ENCODE peak calls at places on chromosomes 3 and 15, in seven cellular contexts. S, Y, I, B, W, H and L are unnamed samples.

GRCh38 chr3:77690284-77690869 is 650.5 kb downstream of the ROBO2 start:
- DNase-seq in S (no peak), Y (no peak), I (no peak), B (no peak), W (no peak), H (no peak), L (no peak)

GRCh38 chr3:113157408-113157980 is 53.9 kb upstream of the BOC start:
- DNase-seq in S (no peak), Y (no peak), I (no peak), B (no peak), W (no peak), H (no peak), L (no peak)

GRCh38 chr3:12891985-12892839 is 50.8 kb upstream of the RPL32 start:
- DNase-seq in S (peak; percentile 39), Y (peak; percentile 55), I (peak; percentile 72), B (peak; percentile 6), W (peak; percentile 15), H (peak; percentile 58), L (peak; percentile 39)

GRCh38 chr3:49841806-49842205 is 14.6 kb downstream of the TRAIP start:
- DNase-seq in S (no peak), Y (no peak), I (no peak), B (no peak), W (no peak), H (no peak), L (no peak)

GRCh38 chr15:89364341-89364740 is 29.7 kb upstream of the POLG start:
- DNase-seq in S (peak; percentile 43), Y (no peak), I (no peak), B (no peak), W (no peak), H (no peak), L (no peak)

GRCh38 chr15:85826756-85827515 is 32.2 kb upstream of the KLHL25 start:
- DNase-seq in S (no peak), Y (peak; percentile 7), I (no peak), B (no peak), W (no peak), H (no peak), L (no peak)

GRCh38 chr15:38609097-38609738 is 44.6 kb upstream of the RASGRP1 start:
- DNase-seq in S (no peak), Y (no peak), I (no peak), B (no peak), W (no peak), H (no peak), L (no peak)

GRCh38 chr3:67640023-67640660 is 14.3 kb downstream of the SUCLG2 start:
- DNase-seq in S (no peak), Y (no peak), I (no peak), B (no peak), W (peak; percentile 18), H (no peak), L (no peak)

GRCh38 chr3:87136066-87136596 is 91.0 kb upstream of the CHMP2B start:
- DNase-seq in S (no peak), Y (no peak), I (no peak), B (no peak), W (no peak), H (no peak), L (no peak)

GRCh38 chr3:194527726-194528125 is 40.9 kb upstream of the ATP13A3 start:
- DNase-seq in S (no peak), Y (no peak), I (no peak), B (no peak), W (no peak), H (no peak), L (no peak)